ENCODE peak calls at places on chromosome 15, in four cellular contexts. One of them, this sample, is unnamed.

GRCh38 chr15:67520276-67520975 is 505 bp upstream of the C15orf61 start:
- DNase-seq in GM23338: peak; percentile 27
- DNase-seq in GM23248: peak; percentile 43
- DNase-seq in PC-3: no peak
- DNase-seq in this sample: no peak

GRCh38 chr15:66578286-66578875 is 12.6 kb upstream of the LCTL start:
- DNase-seq in GM23338: no peak
- DNase-seq in PC-3: peak; percentile 73
- DNase-seq in GM23248: peak; percentile 54
- DNase-seq in this sample: peak; percentile 21

GRCh38 chr15:68503791-68504720 is 72.1 kb upstream of the ITGA11 start:
- DNase-seq in PC-3: no peak
- DNase-seq in GM23248: no peak
- DNase-seq in GM23338: no peak
- DNase-seq in this sample: no peak

GRCh38 chr15:81908111-81908510 is 137.7 kb downstream of the MEX3B start:
- DNase-seq in GM23338: no peak
- DNase-seq in GM23248: no peak
- DNase-seq in PC-3: no peak
- DNase-seq in this sample: no peak

GRCh38 chr15:57384816-57385215 is 8.5 kb downstream of the CGNL1 start:
- DNase-seq in PC-3: peak; percentile 35
- DNase-seq in GM23248: peak; percentile 42
- DNase-seq in GM23338: no peak
- DNase-seq in this sample: no peak

GRCh38 chr15:56886450-56886856 is 32.0 kb upstream of the TCF12 start:
- DNase-seq in GM23248: peak; percentile 46
- DNase-seq in PC-3: no peak
- DNase-seq in GM23338: peak; percentile 21
- DNase-seq in this sample: no peak

GRCh38 chr15:38796589-38796988 is 232.0 kb upstream of the RASGRP1 start:
- DNase-seq in GM23338: peak; percentile 58
- DNase-seq in GM23248: no peak
- DNase-seq in PC-3: no peak
- DNase-seq in this sample: no peak

GRCh38 chr15:90871716-90872480 is 3.5 kb downstream of the FURIN start:
- DNase-seq in GM23338: peak; percentile 58
- DNase-seq in PC-3: no peak
- DNase-seq in GM23248: peak; percentile 55
- DNase-seq in this sample: no peak

GRCh38 chr15:39312984-39313383 is 267.9 kb upstream of the THBS1 start:
- DNase-seq in PC-3: peak; percentile 49
- DNase-seq in GM23338: peak; percentile 48
- DNase-seq in GM23248: peak; percentile 23
- DNase-seq in this sample: peak; percentile 2

DNA sequence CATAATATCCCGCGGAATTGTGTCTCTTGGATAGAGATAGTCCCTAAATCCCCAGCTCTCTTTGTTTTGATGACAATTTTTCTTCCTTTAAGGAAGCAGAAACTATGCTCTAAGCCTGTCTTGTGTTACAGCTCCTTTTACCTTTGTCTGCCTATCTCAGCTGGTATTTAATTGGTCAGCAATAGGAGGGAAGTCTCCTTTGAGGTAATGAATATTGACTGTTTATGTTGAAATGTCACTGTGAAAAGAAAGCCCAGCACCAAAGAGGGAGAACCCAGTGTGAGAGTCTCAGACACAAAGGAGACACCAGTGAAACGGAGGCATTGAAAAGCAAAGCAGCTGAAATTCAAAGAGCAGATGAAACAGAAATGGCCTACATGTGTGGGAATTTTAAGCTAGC is 372.6 kb downstream of the NR2F2 start:
- DNase-seq in GM23338: no peak
- DNase-seq in GM23248: no peak
- DNase-seq in PC-3: no peak
- DNase-seq in this sample: no peak
- H3K27me3 ChIP-seq in GM23338: no peaks in the 10 kb centered on the region
- H3K27me3 ChIP-seq in GM23248: no peaks in the 10 kb centered on the region
- H3K27me3 ChIP-seq in PC-3: peaks cover 72% of the 10 kb centered on the region
- H3K27me3 ChIP-seq in this sample: peaks cover 51% of the 10 kb centered on the region

GRCh38 chr15:80584973-80585372 is 110.1 kb upstream of the ABHD17C start:
- DNase-seq in GM23248: no peak
- DNase-seq in GM23338: no peak
- DNase-seq in PC-3: no peak
- DNase-seq in this sample: no peak
- TF ChIP-seq EZH2phosphoT487 in GM23248: no peak
- TF ChIP-seq EZH2phosphoT487 in GM23338: no peak
- TF ChIP-seq EZH2phosphoT487 in PC-3: no peak
- TF ChIP-seq EZH2phosphoT487 in this sample: no peak

GRCh38 chr15:88898736-88899135 is 3.4 kb upstream of the HAPLN3 start:
- DNase-seq in PC-3: no peak
- DNase-seq in GM23248: no peak
- DNase-seq in GM23338: peak; percentile 26
- DNase-seq in this sample: no peak
- H3K27me3 ChIP-seq in PC-3: no peaks in the 10 kb centered on the region
- H3K27me3 ChIP-seq in GM23248: no peaks in the 10 kb centered on the region
- H3K27me3 ChIP-seq in GM23338: peaks cover 4% of the 10 kb centered on the region
- H3K27me3 ChIP-seq in this sample: no peaks in the 10 kb centered on the region

GRCh38 chr15:100834731-100835130 is 44.9 kb upstream of the ALDH1A3 start:
- DNase-seq in GM23248: no peak
- DNase-seq in GM23338: no peak
- DNase-seq in PC-3: no peak
- DNase-seq in this sample: no peak

GRCh38 chr15:100836501-100836900 is 43.1 kb upstream of the ALDH1A3 start:
- DNase-seq in PC-3: no peak
- DNase-seq in GM23248: no peak
- DNase-seq in GM23338: no peak
- DNase-seq in this sample: no peak

GRCh38 chr15:100832178-100832942 is 47.3 kb upstream of the ALDH1A3 start:
- DNase-seq in GM23248: no peak
- DNase-seq in GM23338: no peak
- DNase-seq in PC-3: no peak
- DNase-seq in this sample: no peak

GRCh38 chr15:100833432-100834389 is 45.9 kb upstream of the ALDH1A3 start:
- DNase-seq in GM23248: no peak
- DNase-seq in GM23338: no peak
- DNase-seq in PC-3: no peak
- DNase-seq in this sample: no peak

DNA sequence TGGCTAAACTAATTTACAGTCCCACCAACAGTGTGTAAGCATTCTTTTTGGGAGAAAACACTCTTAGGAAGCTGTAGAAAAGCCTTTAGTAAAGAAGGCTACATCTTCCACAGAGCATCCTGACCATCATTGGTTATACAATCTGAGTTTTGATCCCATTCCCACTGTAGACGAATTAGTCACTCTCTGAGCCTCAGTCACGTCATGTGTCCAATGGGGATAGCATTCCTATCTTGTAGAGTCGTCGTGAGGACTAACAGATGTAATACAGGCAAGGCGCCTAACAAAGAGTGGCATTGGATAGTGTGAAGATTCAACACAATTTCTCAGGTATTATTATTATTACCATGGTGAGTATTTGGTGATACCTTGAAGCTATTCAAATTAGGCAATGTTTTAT is 44.0 kb upstream of the ALDH1A3 start:
- DNase-seq in PC-3: no peak
- DNase-seq in GM23248: no peak
- DNase-seq in GM23338: no peak
- DNase-seq in this sample: no peak
- TF ChIP-seq EZH2phosphoT487 in PC-3: no peak
- TF ChIP-seq EZH2phosphoT487 in GM23248: no peak
- TF ChIP-seq EZH2phosphoT487 in GM23338: no peak
- TF ChIP-seq EZH2phosphoT487 in this sample: no peak

GRCh38 chr15:29568840-29569532 is 253.3 kb downstream of the TJP1 start:
- DNase-seq in GM23338: peak; percentile 75
- DNase-seq in GM23248: peak; percentile 5
- DNase-seq in PC-3: peak; percentile 70
- DNase-seq in this sample: peak; percentile 38
- H3K27me3 ChIP-seq in GM23338: peaks cover 38% of the 10 kb centered on the region
- H3K27me3 ChIP-seq in GM23248: peaks cover 57% of the 10 kb centered on the region
- H3K27me3 ChIP-seq in PC-3: peaks cover 63% of the 10 kb centered on the region
- H3K27me3 ChIP-seq in this sample: peaks cover 9% of the 10 kb centered on the region

DNA sequence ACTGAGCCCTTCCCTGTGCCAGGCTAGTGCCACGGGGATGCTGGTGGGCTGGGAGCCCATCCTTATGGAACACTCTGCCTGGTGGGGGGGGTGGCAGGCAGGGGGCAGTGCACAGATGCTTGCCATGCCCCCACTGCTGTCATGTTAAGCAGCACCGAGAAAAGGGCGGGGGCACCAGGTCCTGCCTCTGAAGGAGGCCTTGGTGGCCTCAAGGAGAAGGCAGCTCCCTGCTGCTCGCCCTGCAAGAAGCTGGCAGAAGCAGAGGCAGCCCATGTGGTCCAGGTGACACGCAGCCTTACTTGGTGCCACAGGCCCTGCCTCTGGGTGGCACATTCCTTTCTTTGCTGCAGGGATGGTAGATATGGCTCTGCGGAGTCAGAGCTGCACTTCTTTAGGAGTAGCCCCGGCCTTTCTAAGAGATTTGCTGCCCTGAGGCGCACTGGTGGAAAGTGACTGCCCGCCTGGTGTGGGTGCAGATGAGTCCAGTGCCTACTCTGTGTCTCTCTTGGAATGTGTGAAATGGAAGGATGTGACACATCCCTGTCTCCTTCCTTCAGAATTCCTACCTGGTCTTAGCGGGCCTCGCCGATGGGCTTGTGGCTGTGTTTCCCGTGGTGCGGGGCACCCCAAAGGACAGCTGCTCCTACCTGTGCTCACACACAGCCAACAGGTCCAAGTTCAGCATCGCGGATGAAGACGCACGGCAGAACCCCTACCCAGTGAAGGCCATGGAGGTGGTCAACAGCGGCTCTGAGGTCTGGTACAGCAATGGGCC is 145.8 kb downstream of the LRRK1 start:
- DNase-seq in GM23248: no peak
- DNase-seq in GM23338: no peak
- DNase-seq in PC-3: no peak
- DNase-seq in this sample: no peak
- TF ChIP-seq EZH2phosphoT487 in GM23248: no peak
- TF ChIP-seq EZH2phosphoT487 in GM23338: no peak
- TF ChIP-seq EZH2phosphoT487 in PC-3: no peak
- TF ChIP-seq EZH2phosphoT487 in this sample: no peak

DNA sequence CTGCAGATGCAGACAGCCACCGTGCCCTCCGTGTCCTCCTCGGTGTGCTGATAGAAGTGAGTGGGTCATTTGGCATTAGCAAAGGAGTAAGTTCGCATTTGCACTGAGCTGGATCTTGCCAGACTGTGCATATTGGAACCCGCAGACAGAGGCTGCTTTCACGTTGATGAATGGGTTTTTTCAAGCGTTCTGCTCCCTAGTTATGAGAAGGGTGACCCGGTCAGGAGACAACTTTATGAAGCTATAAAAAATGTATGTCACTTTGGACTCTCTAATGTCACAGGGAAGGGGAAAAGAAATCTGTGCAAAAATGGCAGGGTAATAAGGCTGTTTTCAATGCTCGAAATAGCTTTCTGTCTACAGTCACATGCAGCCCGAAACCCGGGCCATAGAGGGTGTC is 739.5 kb downstream of the MCTP2 start:
- DNase-seq in PC-3: no peak
- DNase-seq in GM23338: no peak
- DNase-seq in GM23248: no peak
- DNase-seq in this sample: no peak
- H3K27me3 ChIP-seq in PC-3: peaks cover 28% of the 10 kb centered on the region
- H3K27me3 ChIP-seq in GM23338: no peaks in the 10 kb centered on the region
- H3K27me3 ChIP-seq in GM23248: no peaks in the 10 kb centered on the region
- H3K27me3 ChIP-seq in this sample: no peaks in the 10 kb centered on the region

DNA sequence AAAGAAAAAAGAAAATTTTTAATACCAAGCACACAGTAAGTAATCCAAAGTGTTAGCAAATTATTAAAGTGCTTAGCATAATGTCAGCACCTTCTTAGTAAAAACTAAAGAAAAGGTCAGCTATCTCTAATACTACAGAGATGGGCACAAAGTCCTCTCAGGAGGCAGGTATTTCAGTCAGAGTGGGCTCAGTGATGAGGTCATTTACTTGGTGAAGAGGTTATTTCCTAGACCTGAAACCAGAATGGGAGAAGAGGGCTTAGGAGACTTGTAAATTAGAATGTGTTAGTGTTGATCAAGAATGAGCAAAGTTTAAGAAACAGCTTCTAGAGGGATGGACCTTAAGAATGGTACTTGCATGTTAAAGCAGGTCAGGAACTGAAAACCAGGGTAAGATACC is 8.7 kb upstream of the PKM start:
- DNase-seq in GM23248: no peak
- DNase-seq in GM23338: no peak
- DNase-seq in PC-3: no peak
- DNase-seq in this sample: no peak
- TF ChIP-seq EZH2phosphoT487 in GM23248: no peak
- TF ChIP-seq EZH2phosphoT487 in GM23338: no peak
- TF ChIP-seq EZH2phosphoT487 in PC-3: no peak
- TF ChIP-seq EZH2phosphoT487 in this sample: no peak

DNA sequence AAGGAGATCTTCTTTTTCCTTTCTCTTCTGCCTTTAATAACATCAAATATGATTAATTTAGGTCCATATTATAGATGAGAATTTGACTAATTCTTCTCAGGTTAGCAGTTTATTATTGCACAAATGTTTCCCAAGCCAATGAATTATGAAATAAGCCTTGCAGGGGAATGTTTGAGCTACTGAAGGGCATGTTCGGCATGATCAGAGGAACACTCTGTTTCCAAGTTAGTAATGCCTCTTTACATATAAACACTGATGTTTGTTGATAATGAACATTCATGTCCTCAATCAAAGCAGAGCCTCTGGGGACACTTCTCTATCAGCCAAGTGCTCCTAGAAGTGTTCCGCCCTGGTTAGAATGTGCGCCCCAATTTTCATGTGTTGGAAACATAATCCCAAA is 10.0 kb upstream of the CYP1A1 start:
- DNase-seq in PC-3: no peak
- DNase-seq in GM23338: no peak
- DNase-seq in GM23248: no peak
- DNase-seq in this sample: no peak
- H3K27me3 ChIP-seq in PC-3: no peaks in the 10 kb centered on the region
- H3K27me3 ChIP-seq in GM23338: no peaks in the 10 kb centered on the region
- H3K27me3 ChIP-seq in GM23248: peaks cover 52% of the 10 kb centered on the region
- H3K27me3 ChIP-seq in this sample: no peaks in the 10 kb centered on the region